ENCODE peak calls at places on chromosomes 1 and 21, in nine cellular contexts. One of them, this sample, is unnamed.

GRCh38 chr1:2601721-2602303 is 15.2 kb downstream of the PRXL2B start:
- DNase-seq in HepG2: no peak
- DNase-seq in H1: no peak
- DNase-seq in SK-N-SH: no peak
- DNase-seq in esophagus muscularis mucosa: no peak
- DNase-seq in upper lobe of left lung: peak; percentile 15
- DNase-seq in stomach: no peak
- DNase-seq in transverse colon: no peak
- DNase-seq in suprapubic skin: peak; percentile 54
- DNase-seq in this sample: peak; percentile 19

GRCh38 chr1:194807530-194808220 is 1621.3 kb upstream of the B3GALT2 start:
- DNase-seq in transverse colon: no peak
- DNase-seq in HepG2: no peak
- DNase-seq in SK-N-SH: no peak
- DNase-seq in suprapubic skin: no peak
- DNase-seq in esophagus muscularis mucosa: no peak
- DNase-seq in upper lobe of left lung: no peak
- DNase-seq in H1: no peak
- DNase-seq in stomach: no peak
- DNase-seq in this sample: no peak

GRCh38 chr1:218371927-218372672 is 27.0 kb downstream of the TGFB2 start:
- DNase-seq in upper lobe of left lung: no peak
- DNase-seq in SK-N-SH: no peak
- DNase-seq in H1: no peak
- DNase-seq in esophagus muscularis mucosa: no peak
- DNase-seq in HepG2: peak; percentile 82
- DNase-seq in suprapubic skin: no peak
- DNase-seq in transverse colon: no peak
- DNase-seq in stomach: no peak
- DNase-seq in this sample: peak; percentile 65

GRCh38 chr1:17566892-17567291 is 27.4 kb downstream of the ARHGEF10L start:
- DNase-seq in HepG2: no peak
- DNase-seq in stomach: no peak
- DNase-seq in H1: no peak
- DNase-seq in upper lobe of left lung: no peak
- DNase-seq in esophagus muscularis mucosa: no peak
- DNase-seq in suprapubic skin: no peak
- DNase-seq in transverse colon: no peak
- DNase-seq in SK-N-SH: no peak
- DNase-seq in this sample: no peak

GRCh38 chr1:30551603-30552002 is 171.8 kb downstream of the MATN1 start:
- DNase-seq in transverse colon: no peak
- DNase-seq in suprapubic skin: no peak
- DNase-seq in HepG2: no peak
- DNase-seq in upper lobe of left lung: no peak
- DNase-seq in esophagus muscularis mucosa: no peak
- DNase-seq in stomach: no peak
- DNase-seq in H1: no peak
- DNase-seq in SK-N-SH: no peak
- DNase-seq in this sample: no peak

GRCh38 chr1:196515904-196516303 is 92.3 kb downstream of the KCNT2 start:
- DNase-seq in esophagus muscularis mucosa: no peak
- DNase-seq in HepG2: no peak
- DNase-seq in SK-N-SH: no peak
- DNase-seq in transverse colon: no peak
- DNase-seq in H1: no peak
- DNase-seq in upper lobe of left lung: no peak
- DNase-seq in stomach: no peak
- DNase-seq in suprapubic skin: no peak
- DNase-seq in this sample: no peak

GRCh38 chr1:228217551-228218344 is 9.9 kb downstream of the OBSCN start:
- DNase-seq in stomach: no peak
- DNase-seq in HepG2: no peak
- DNase-seq in SK-N-SH: no peak
- DNase-seq in transverse colon: no peak
- DNase-seq in H1: no peak
- DNase-seq in suprapubic skin: peak; percentile 37
- DNase-seq in esophagus muscularis mucosa: peak; percentile 75
- DNase-seq in upper lobe of left lung: peak; percentile 21
- DNase-seq in this sample: no peak

GRCh38 chr1:110136911-110137310 is 13.4 kb upstream of the SLC6A17 start:
- DNase-seq in suprapubic skin: no peak
- DNase-seq in SK-N-SH: peak; percentile 77
- DNase-seq in stomach: peak; percentile 28
- DNase-seq in H1: no peak
- DNase-seq in HepG2: peak; percentile 4
- DNase-seq in esophagus muscularis mucosa: no peak
- DNase-seq in transverse colon: no peak
- DNase-seq in upper lobe of left lung: no peak
- DNase-seq in this sample: no peak

GRCh38 chr1:85611856-85612255 is 31.3 kb downstream of the CCN1 start:
- DNase-seq in esophagus muscularis mucosa: no peak
- DNase-seq in HepG2: peak; percentile 70
- DNase-seq in transverse colon: no peak
- DNase-seq in upper lobe of left lung: no peak
- DNase-seq in SK-N-SH: no peak
- DNase-seq in stomach: peak; percentile 35
- DNase-seq in suprapubic skin: peak; percentile 85
- DNase-seq in H1: no peak
- DNase-seq in this sample: peak; percentile 70

GRCh38 chr1:112316254-112316653 is 79.8 kb upstream of the CTTNBP2NL start:
- DNase-seq in H1: no peak
- DNase-seq in SK-N-SH: no peak
- DNase-seq in upper lobe of left lung: no peak
- DNase-seq in esophagus muscularis mucosa: no peak
- DNase-seq in HepG2: no peak
- DNase-seq in stomach: no peak
- DNase-seq in transverse colon: no peak
- DNase-seq in suprapubic skin: no peak
- DNase-seq in this sample: no peak

GRCh38 chr1:215018555-215018954 is 64.0 kb upstream of the KCNK2 start:
- DNase-seq in esophagus muscularis mucosa: no peak
- DNase-seq in upper lobe of left lung: no peak
- DNase-seq in suprapubic skin: no peak
- DNase-seq in HepG2: no peak
- DNase-seq in stomach: no peak
- DNase-seq in transverse colon: no peak
- DNase-seq in H1: no peak
- DNase-seq in SK-N-SH: no peak
- DNase-seq in this sample: no peak

GRCh38 chr1:12640237-12640957 is 3.5 kb upstream of the AADACL4 start:
- DNase-seq in H1: no peak
- DNase-seq in suprapubic skin: no peak
- DNase-seq in stomach: no peak
- DNase-seq in esophagus muscularis mucosa: no peak
- DNase-seq in upper lobe of left lung: no peak
- DNase-seq in transverse colon: no peak
- DNase-seq in HepG2: no peak
- DNase-seq in SK-N-SH: no peak
- DNase-seq in this sample: no peak

GRCh38 chr1:2471159-2471471 is 5.0 kb upstream of the PLCH2 start:
- DNase-seq in suprapubic skin: no peak
- DNase-seq in transverse colon: no peak
- DNase-seq in HepG2: no peak
- DNase-seq in H1: no peak
- DNase-seq in stomach: no peak
- DNase-seq in SK-N-SH: no peak
- DNase-seq in esophagus muscularis mucosa: no peak
- DNase-seq in upper lobe of left lung: no peak
- DNase-seq in this sample: no peak

GRCh38 chr1:14707774-14708450 is 109.4 kb downstream of the KAZN start:
- DNase-seq in SK-N-SH: no peak
- DNase-seq in upper lobe of left lung: no peak
- DNase-seq in HepG2: no peak
- DNase-seq in transverse colon: no peak
- DNase-seq in stomach: no peak
- DNase-seq in suprapubic skin: no peak
- DNase-seq in esophagus muscularis mucosa: no peak
- DNase-seq in H1: no peak
- DNase-seq in this sample: no peak

GRCh38 chr1:94707321-94708298 is 112.5 kb upstream of the SLC44A3 start:
- DNase-seq in upper lobe of left lung: peak; percentile 81
- DNase-seq in H1: no peak
- DNase-seq in SK-N-SH: no peak
- DNase-seq in stomach: no peak
- DNase-seq in suprapubic skin: no peak
- DNase-seq in esophagus muscularis mucosa: peak; percentile 90
- DNase-seq in transverse colon: no peak
- DNase-seq in HepG2: no peak
- DNase-seq in this sample: no peak
- TF ChIP-seq POLR2AphosphoS5 in upper lobe of left lung: no peak
- TF ChIP-seq POLR2AphosphoS5 in H1: no peak
- TF ChIP-seq POLR2AphosphoS5 in SK-N-SH: no peak
- TF ChIP-seq POLR2AphosphoS5 in stomach: no peak
- TF ChIP-seq POLR2AphosphoS5 in suprapubic skin: no peak
- TF ChIP-seq POLR2AphosphoS5 in esophagus muscularis mucosa: no peak
- TF ChIP-seq POLR2AphosphoS5 in transverse colon: no peak
- TF ChIP-seq POLR2AphosphoS5 in HepG2: no peak
- TF ChIP-seq POLR2AphosphoS5 in this sample: no peak

GRCh38 chr1:31696246-31696645 is 7.6 kb downstream of the COL16A1 start:
- DNase-seq in SK-N-SH: no peak
- DNase-seq in H1: no peak
- DNase-seq in stomach: peak; percentile 79
- DNase-seq in transverse colon: peak; percentile 31
- DNase-seq in esophagus muscularis mucosa: no peak
- DNase-seq in suprapubic skin: no peak
- DNase-seq in HepG2: no peak
- DNase-seq in upper lobe of left lung: no peak
- DNase-seq in this sample: peak; percentile 83

GRCh38 chr1:31697369-31697984 is 6.3 kb downstream of the COL16A1 start:
- DNase-seq in stomach: no peak
- DNase-seq in H1: no peak
- DNase-seq in SK-N-SH: no peak
- DNase-seq in HepG2: no peak
- DNase-seq in transverse colon: no peak
- DNase-seq in upper lobe of left lung: no peak
- DNase-seq in esophagus muscularis mucosa: no peak
- DNase-seq in suprapubic skin: no peak
- DNase-seq in this sample: no peak

GRCh38 chr1:31694910-31695300 is 8.9 kb downstream of the COL16A1 start:
- DNase-seq in HepG2: no peak
- DNase-seq in esophagus muscularis mucosa: no peak
- DNase-seq in transverse colon: no peak
- DNase-seq in stomach: no peak
- DNase-seq in upper lobe of left lung: no peak
- DNase-seq in SK-N-SH: no peak
- DNase-seq in suprapubic skin: no peak
- DNase-seq in H1: no peak
- DNase-seq in this sample: no peak

GRCh38 chr1:31694069-31694909 is 9.5 kb downstream of the COL16A1 start:
- DNase-seq in H1: no peak
- DNase-seq in HepG2: no peak
- DNase-seq in stomach: no peak
- DNase-seq in SK-N-SH: peak; percentile 75
- DNase-seq in upper lobe of left lung: no peak
- DNase-seq in esophagus muscularis mucosa: no peak
- DNase-seq in transverse colon: no peak
- DNase-seq in suprapubic skin: no peak
- DNase-seq in this sample: no peak

GRCh38 chr1:31695327-31695726 is 8.5 kb downstream of the COL16A1 start:
- DNase-seq in esophagus muscularis mucosa: no peak
- DNase-seq in stomach: no peak
- DNase-seq in SK-N-SH: no peak
- DNase-seq in HepG2: no peak
- DNase-seq in H1: no peak
- DNase-seq in transverse colon: no peak
- DNase-seq in upper lobe of left lung: no peak
- DNase-seq in suprapubic skin: no peak
- DNase-seq in this sample: no peak
- TF ChIP-seq EP300 in esophagus muscularis mucosa: no peak
- TF ChIP-seq EP300 in stomach: no peak
- TF ChIP-seq EP300 in SK-N-SH: no peak
- TF ChIP-seq EP300 in HepG2: no peak
- TF ChIP-seq EP300 in H1: no peak
- TF ChIP-seq EP300 in transverse colon: no peak
- TF ChIP-seq EP300 in upper lobe of left lung: no peak
- TF ChIP-seq EP300 in suprapubic skin: no peak
- TF ChIP-seq EP300 in this sample: no peak

DNA sequence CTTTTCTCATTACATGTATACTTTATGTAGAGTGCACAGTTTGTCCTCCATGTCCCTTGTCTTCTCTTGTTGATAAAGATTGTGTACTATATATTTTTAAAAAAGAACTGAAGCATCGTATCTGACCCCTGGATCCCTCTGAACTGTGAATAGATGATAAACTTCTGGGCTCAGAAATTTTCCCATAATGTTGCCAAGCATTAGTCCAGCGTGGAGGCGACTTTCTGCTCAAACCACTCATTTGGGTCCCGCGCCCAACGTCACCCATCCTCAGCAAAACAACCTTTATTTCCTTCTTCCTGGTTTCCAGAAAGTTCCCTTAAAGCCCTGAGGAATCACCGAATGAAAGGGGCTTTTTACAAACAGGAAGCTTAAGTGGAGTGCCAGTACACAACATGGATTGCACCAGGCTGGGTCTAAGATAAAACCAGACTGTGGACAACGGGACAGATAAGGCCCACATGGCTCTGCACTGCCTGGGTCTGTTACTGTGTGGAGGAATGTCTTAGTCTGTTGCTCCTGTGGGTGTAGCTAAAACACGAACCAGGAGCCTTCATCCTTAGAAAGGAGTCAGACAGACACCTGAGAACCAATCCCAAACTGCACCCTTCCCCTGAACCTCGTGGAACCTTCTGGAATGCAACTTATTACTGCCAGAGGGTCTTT is 15.6 kb downstream of the EVA1C start:
- DNase-seq in transverse colon: no peak
- DNase-seq in SK-N-SH: no peak
- DNase-seq in esophagus muscularis mucosa: no peak
- DNase-seq in upper lobe of left lung: no peak
- DNase-seq in HepG2: no peak
- DNase-seq in suprapubic skin: no peak
- DNase-seq in H1: no peak
- DNase-seq in stomach: no peak
- DNase-seq in this sample: no peak
- TF ChIP-seq POLR2AphosphoS5 in transverse colon: no peak
- TF ChIP-seq POLR2AphosphoS5 in SK-N-SH: no peak
- TF ChIP-seq POLR2AphosphoS5 in esophagus muscularis mucosa: no peak
- TF ChIP-seq POLR2AphosphoS5 in upper lobe of left lung: no peak
- TF ChIP-seq POLR2AphosphoS5 in HepG2: no peak
- TF ChIP-seq POLR2AphosphoS5 in suprapubic skin: no peak
- TF ChIP-seq POLR2AphosphoS5 in H1: no peak
- TF ChIP-seq POLR2AphosphoS5 in stomach: no peak
- TF ChIP-seq POLR2AphosphoS5 in this sample: no peak

GRCh38 chr1:149997585-149998262 is 12.8 kb downstream of the OTUD7B start:
- DNase-seq in HepG2: no peak
- DNase-seq in esophagus muscularis mucosa: no peak
- DNase-seq in upper lobe of left lung: no peak
- DNase-seq in stomach: no peak
- DNase-seq in transverse colon: no peak
- DNase-seq in suprapubic skin: no peak
- DNase-seq in H1: no peak
- DNase-seq in SK-N-SH: no peak
- DNase-seq in this sample: no peak

GRCh38 chr1:149995927-149996326 is 14.6 kb downstream of the OTUD7B start:
- DNase-seq in stomach: no peak
- DNase-seq in esophagus muscularis mucosa: no peak
- DNase-seq in H1: no peak
- DNase-seq in SK-N-SH: no peak
- DNase-seq in upper lobe of left lung: no peak
- DNase-seq in HepG2: no peak
- DNase-seq in suprapubic skin: no peak
- DNase-seq in transverse colon: no peak
- DNase-seq in this sample: no peak

GRCh38 chr1:149993181-149993580 is 17.3 kb downstream of the OTUD7B start:
- DNase-seq in stomach: no peak
- DNase-seq in SK-N-SH: no peak
- DNase-seq in HepG2: no peak
- DNase-seq in H1: no peak
- DNase-seq in transverse colon: no peak
- DNase-seq in suprapubic skin: no peak
- DNase-seq in upper lobe of left lung: no peak
- DNase-seq in esophagus muscularis mucosa: no peak
- DNase-seq in this sample: no peak

GRCh38 chr1:149993764-149994163 is 16.8 kb downstream of the OTUD7B start:
- DNase-seq in transverse colon: no peak
- DNase-seq in upper lobe of left lung: no peak
- DNase-seq in esophagus muscularis mucosa: no peak
- DNase-seq in stomach: no peak
- DNase-seq in H1: no peak
- DNase-seq in HepG2: no peak
- DNase-seq in suprapubic skin: no peak
- DNase-seq in SK-N-SH: no peak
- DNase-seq in this sample: no peak
- TF ChIP-seq EP300 in transverse colon: no peak
- TF ChIP-seq EP300 in upper lobe of left lung: no peak
- TF ChIP-seq EP300 in esophagus muscularis mucosa: no peak
- TF ChIP-seq EP300 in stomach: no peak
- TF ChIP-seq EP300 in H1: no peak
- TF ChIP-seq EP300 in HepG2: no peak
- TF ChIP-seq EP300 in suprapubic skin: no peak
- TF ChIP-seq EP300 in SK-N-SH: peak; percentile 0
- TF ChIP-seq EP300 in this sample: no peak